ENCODE peak calls at places on chromosome 4, in nine cellular contexts. Q is CD8-positive, alpha-beta memory T cell; R is lower leg skin; O is fibroblast of lung; B is activated naive CD8-positive, alpha-beta T cell treated with anti-CD3 and anti-CD28 coated beads, Interleukin-2, amount 50 U/mL, for 16 hours; F is stromal cell of bone marrow; C is RPMI7951; L is naive thymus-derived CD8-positive, alpha-beta T cell; G is T-helper 9 cell. D is an unnamed sample.

GRCh38 chr4:182585321-182585720 is 331.9 kb downstream of the DCTD start:
- DNase-seq in Q (no peak), R (no peak), O (no peak), B (no peak), F (no peak), C (no peak), L (no peak), G (no peak), D (no peak)

GRCh38 chr4:119597377-119597776 is 31.2 kb downstream of the PDE5A start:
- DNase-seq in Q (no peak), R (no peak), O (no peak), B (no peak), F (no peak), C (peak), L (no peak), G (no peak), D (no peak)

GRCh38 chr4:155208258-155209054 is at the start of gene NPY2R:
- DNase-seq in Q (no peak), R (no peak), O (no peak), B (no peak), F (no peak), C (no peak), L (no peak), G (no peak), D (peak)

GRCh38 chr4:99029852-99030251 is 34.3 kb downstream of the METAP1 start:
- DNase-seq in Q (no peak), R (no peak), O (no peak), B (no peak), F (no peak), C (no peak), L (no peak), G (no peak), D (no peak)

GRCh38 chr4:53196872-53197759 is 168.7 kb downstream of the SCFD2 start:
- DNase-seq in Q (peak), R (no peak), O (peak), B (no peak), F (peak), C (peak), L (peak), G (no peak), D (peak)

GRCh38 chr4:181077416-181077815 is 1165.8 kb upstream of the TENM3 start:
- DNase-seq in Q (no peak), R (no peak), O (peak), B (no peak), F (no peak), C (no peak), L (no peak), G (no peak), D (no peak)

GRCh38 chr4:184475096-184475461 is 729 bp upstream of the IRF2 start:
- DNase-seq in Q (no peak), R (peak), O (peak), B (peak), F (peak), C (peak), L (no peak), G (peak), D (peak)

GRCh38 chr4:185774815-185775684 is 36.9 kb downstream of the SORBS2 start:
- DNase-seq in Q (no peak), R (no peak), O (peak), B (no peak), F (peak), C (peak), L (no peak), G (no peak), D (no peak)

GRCh38 chr4:77393981-77394380 is 211.6 kb upstream of the CXCL13 start:
- DNase-seq in Q (no peak), R (no peak), O (no peak), B (no peak), F (no peak), C (no peak), L (no peak), G (no peak), D (no peak)

GRCh38 chr4:77843628-77844027 is 19.0 kb upstream of the MRPL1 start:
- DNase-seq in Q (no peak), R (no peak), O (no peak), B (no peak), F (no peak), C (no peak), L (no peak), G (no peak), D (no peak)

GRCh38 chr4:116839826-116840225 is 245.6 kb downstream of the TRAM1L1 start:
- DNase-seq in Q (no peak), R (no peak), O (no peak), B (no peak), F (peak), C (peak), L (no peak), G (no peak), D (peak)

GRCh38 chr4:134160211-134160610 is 41.4 kb downstream of the PABPC4L start:
- DNase-seq in Q (no peak), R (no peak), O (no peak), B (no peak), F (no peak), C (no peak), L (no peak), G (no peak), D (no peak)

GRCh38 chr4:113899260-113900177 is 79.9 kb downstream of the ARSJ start:
- DNase-seq in Q (peak), R (no peak), O (no peak), B (no peak), F (no peak), C (no peak), L (peak), G (peak), D (no peak)

GRCh38 chr4:156303708-156304107 is 350.0 kb upstream of the CTSO start:
- DNase-seq in Q (no peak), R (no peak), O (no peak), B (no peak), F (no peak), C (no peak), L (no peak), G (no peak), D (no peak)

GRCh38 chr4:94577136-94577535 is 125.4 kb downstream of the PDLIM5 start:
- DNase-seq in Q (no peak), R (no peak), O (peak), B (no peak), F (peak), C (peak), L (no peak), G (no peak), D (peak)

GRCh38 chr4:70183168-70183939 is 12.2 kb upstream of the ODAM start:
- DNase-seq in Q (no peak), R (no peak), O (peak), B (no peak), F (peak), C (no peak), L (peak), G (no peak), D (peak)

GRCh38 chr4:75708218-75708691 is 16.1 kb upstream of the USO1 start:
- DNase-seq in Q (peak), R (peak), O (no peak), B (no peak), F (no peak), C (no peak), L (peak), G (no peak), D (no peak)

GRCh38 chr4:186627226-186627865 is 72.0 kb upstream of the MTNR1A start:
- DNase-seq in Q (no peak), R (no peak), O (peak), B (no peak), F (no peak), C (peak), L (no peak), G (no peak), D (peak)

GRCh38 chr4:173517781-173518371 is 12.2 kb downstream of the HAND2 start:
- DNase-seq in Q (no peak), R (peak), O (no peak), B (no peak), F (no peak), C (no peak), L (no peak), G (no peak), D (no peak)

GRCh38 chr4:77960367-77960766 is 96.8 kb upstream of the FRAS1 start:
- DNase-seq in Q (no peak), R (no peak), O (no peak), B (no peak), F (no peak), C (no peak), L (no peak), G (no peak), D (no peak)

GRCh38 chr4:143768007-143768591 is 67.6 kb upstream of the FREM3 start:
- DNase-seq in Q (no peak), R (no peak), O (peak), B (no peak), F (peak), C (peak), L (no peak), G (no peak), D (peak)

GRCh38 chr4:6338951-6339817 is 69.5 kb downstream of the WFS1 start:
- DNase-seq in Q (no peak), R (no peak), O (no peak), B (no peak), F (no peak), C (no peak), L (no peak), G (no peak), D (no peak)

GRCh38 chr4:23902203-23902602 is 12.4 kb upstream of the PPARGC1A start:
- DNase-seq in Q (no peak), R (no peak), O (no peak), B (no peak), F (no peak), C (no peak), L (no peak), G (no peak), D (no peak)

GRCh38 chr4:36921474-36922220 is 322.9 kb upstream of the NWD2 start:
- DNase-seq in Q (no peak), R (no peak), O (no peak), B (no peak), F (no peak), C (no peak), L (no peak), G (no peak), D (no peak)

GRCh38 chr4:74543983-74544382 is 99.0 kb downstream of the AREG start:
- DNase-seq in Q (no peak), R (no peak), O (peak), B (no peak), F (no peak), C (peak), L (no peak), G (no peak), D (no peak)

GRCh38 chr4:27009539-27009938 is 148.9 kb downstream of the STIM2 start:
- DNase-seq in Q (no peak), R (no peak), O (peak), B (no peak), F (peak), C (no peak), L (no peak), G (no peak), D (no peak)

GRCh38 chr4:78545275-78546246 is 6.0 kb upstream of the ANXA3 start:
- DNase-seq in Q (no peak), R (no peak), O (peak), B (no peak), F (peak), C (no peak), L (no peak), G (no peak), D (no peak)

GRCh38 chr4:10020871-10021676 is at the start of gene SLC2A9:
- DNase-seq in Q (no peak), R (peak), O (no peak), B (no peak), F (no peak), C (no peak), L (no peak), G (no peak), D (no peak)

GRCh38 chr4:82780398-82781231 is 18.0 kb downstream of the SCD5 start:
- DNase-seq in Q (no peak), R (peak), O (peak), B (no peak), F (no peak), C (no peak), L (peak), G (no peak), D (peak)

GRCh38 chr4:126202226-126202625 is 887.5 kb downstream of the FAT4 start:
- DNase-seq in Q (no peak), R (no peak), O (no peak), B (no peak), F (no peak), C (no peak), L (no peak), G (no peak), D (no peak)

GRCh38 chr4:87848622-87849351 is 16.0 kb downstream of the MEPE start:
- DNase-seq in Q (peak), R (no peak), O (peak), B (no peak), F (peak), C (peak), L (peak), G (no peak), D (peak)

GRCh38 chr4:86973668-86974067 is 38.9 kb downstream of the AFF1 start:
- DNase-seq in Q (no peak), R (no peak), O (no peak), B (no peak), F (no peak), C (no peak), L (no peak), G (no peak), D (no peak)

GRCh38 chr4:153987291-153987690 is 198.4 kb upstream of the SFRP2 start:
- DNase-seq in Q (no peak), R (no peak), O (peak), B (no peak), F (peak), C (peak), L (no peak), G (no peak), D (no peak)

GRCh38 chr4:18733956-18734872 is 712.7 kb upstream of the LCORL start:
- DNase-seq in Q (no peak), R (no peak), O (peak), B (no peak), F (no peak), C (no peak), L (no peak), G (no peak), D (no peak)

D was measured in A673.